ENCODE peak calls at places on chromosomes 12 and 14, in ten cellular contexts. One of them, this sample, is unnamed.

GRCh38 chr12:28941248-28941647 is 207.8 kb upstream of the FAR2 start:
- DNase-seq in transverse colon: no peak
- DNase-seq in CD8-positive, alpha-beta memory T cell: no peak
- DNase-seq in prostate gland: no peak
- DNase-seq in GM23338: no peak
- DNase-seq in cardiac muscle cell: no peak
- DNase-seq in AG04449: no peak
- DNase-seq in neuronal stem cell: no peak
- DNase-seq in heart left ventricle: no peak
- DNase-seq in AG10803: peak
- DNase-seq in this sample: no peak

GRCh38 chr14:38127356-38127755 is 80.3 kb upstream of the SSTR1 start:
- DNase-seq in transverse colon: no peak
- DNase-seq in CD8-positive, alpha-beta memory T cell: no peak
- DNase-seq in prostate gland: no peak
- DNase-seq in GM23338: no peak
- DNase-seq in cardiac muscle cell: no peak
- DNase-seq in AG04449: no peak
- DNase-seq in neuronal stem cell: no peak
- DNase-seq in heart left ventricle: no peak
- DNase-seq in AG10803: no peak
- DNase-seq in this sample: no peak

GRCh38 chr12:49979061-49979586 is 6.4 kb downstream of the AQP6 start:
- DNase-seq in transverse colon: no peak
- DNase-seq in CD8-positive, alpha-beta memory T cell: no peak
- DNase-seq in prostate gland: no peak
- DNase-seq in GM23338: no peak
- DNase-seq in cardiac muscle cell: no peak
- DNase-seq in AG04449: no peak
- DNase-seq in neuronal stem cell: no peak
- DNase-seq in heart left ventricle: no peak
- DNase-seq in AG10803: no peak
- DNase-seq in this sample: no peak

GRCh38 chr12:113724703-113725556 is 241.2 kb downstream of the RBM19 start:
- DNase-seq in transverse colon: no peak
- DNase-seq in CD8-positive, alpha-beta memory T cell: no peak
- DNase-seq in prostate gland: no peak
- DNase-seq in GM23338: no peak
- DNase-seq in cardiac muscle cell: no peak
- DNase-seq in AG04449: no peak
- DNase-seq in neuronal stem cell: no peak
- DNase-seq in heart left ventricle: no peak
- DNase-seq in AG10803: no peak
- DNase-seq in this sample: no peak

GRCh38 chr12:98852181-98852580 is 207.1 kb downstream of the APAF1 start:
- DNase-seq in transverse colon: no peak
- DNase-seq in CD8-positive, alpha-beta memory T cell: no peak
- DNase-seq in prostate gland: no peak
- DNase-seq in GM23338: no peak
- DNase-seq in cardiac muscle cell: no peak
- DNase-seq in AG04449: no peak
- DNase-seq in neuronal stem cell: no peak
- DNase-seq in heart left ventricle: no peak
- DNase-seq in AG10803: no peak
- DNase-seq in this sample: no peak

GRCh38 chr12:99455350-99456037 is 192.1 kb upstream of the GARIN6 start:
- DNase-seq in transverse colon: no peak
- DNase-seq in CD8-positive, alpha-beta memory T cell: no peak
- DNase-seq in prostate gland: no peak
- DNase-seq in GM23338: peak
- DNase-seq in cardiac muscle cell: peak
- DNase-seq in AG04449: peak
- DNase-seq in neuronal stem cell: no peak
- DNase-seq in heart left ventricle: no peak
- DNase-seq in AG10803: peak
- DNase-seq in this sample: peak

GRCh38 chr12:57539134-57539768 is 7.7 kb downstream of the DCTN2 start:
- DNase-seq in transverse colon: no peak
- DNase-seq in CD8-positive, alpha-beta memory T cell: no peak
- DNase-seq in prostate gland: no peak
- DNase-seq in GM23338: no peak
- DNase-seq in cardiac muscle cell: no peak
- DNase-seq in AG04449: no peak
- DNase-seq in neuronal stem cell: no peak
- DNase-seq in heart left ventricle: no peak
- DNase-seq in AG10803: no peak
- DNase-seq in this sample: no peak

GRCh38 chr14:95057851-95058250 is 99.5 kb downstream of the DICER1 start:
- DNase-seq in transverse colon: no peak
- DNase-seq in CD8-positive, alpha-beta memory T cell: no peak
- DNase-seq in prostate gland: no peak
- DNase-seq in GM23338: no peak
- DNase-seq in cardiac muscle cell: no peak
- DNase-seq in AG04449: no peak
- DNase-seq in neuronal stem cell: no peak
- DNase-seq in heart left ventricle: no peak
- DNase-seq in AG10803: no peak
- DNase-seq in this sample: no peak

GRCh38 chr14:31161274-31161673 is 46.3 kb downstream of the HECTD1 start:
- DNase-seq in transverse colon: no peak
- DNase-seq in CD8-positive, alpha-beta memory T cell: no peak
- DNase-seq in prostate gland: no peak
- DNase-seq in GM23338: no peak
- DNase-seq in cardiac muscle cell: no peak
- DNase-seq in AG04449: no peak
- DNase-seq in neuronal stem cell: no peak
- DNase-seq in heart left ventricle: no peak
- DNase-seq in AG10803: peak
- DNase-seq in this sample: no peak

GRCh38 chr12:63811755-63812154 is 32.0 kb downstream of the RXYLT1 start:
- DNase-seq in transverse colon: no peak
- DNase-seq in CD8-positive, alpha-beta memory T cell: no peak
- DNase-seq in prostate gland: no peak
- DNase-seq in GM23338: no peak
- DNase-seq in cardiac muscle cell: no peak
- DNase-seq in AG04449: no peak
- DNase-seq in neuronal stem cell: no peak
- DNase-seq in heart left ventricle: no peak
- DNase-seq in AG10803: no peak
- DNase-seq in this sample: no peak

GRCh38 chr14:31550589-31550988 is 10.6 kb upstream of the NUBPL start:
- DNase-seq in transverse colon: no peak
- DNase-seq in CD8-positive, alpha-beta memory T cell: no peak
- DNase-seq in prostate gland: no peak
- DNase-seq in GM23338: no peak
- DNase-seq in cardiac muscle cell: no peak
- DNase-seq in AG04449: no peak
- DNase-seq in neuronal stem cell: no peak
- DNase-seq in heart left ventricle: no peak
- DNase-seq in AG10803: no peak
- DNase-seq in this sample: no peak

GRCh38 chr14:65704850-65705249 is 292.3 kb downstream of the FUT8 start:
- DNase-seq in transverse colon: no peak
- DNase-seq in CD8-positive, alpha-beta memory T cell: no peak
- DNase-seq in prostate gland: no peak
- DNase-seq in GM23338: no peak
- DNase-seq in cardiac muscle cell: peak
- DNase-seq in AG04449: no peak
- DNase-seq in neuronal stem cell: no peak
- DNase-seq in heart left ventricle: no peak
- DNase-seq in AG10803: peak
- DNase-seq in this sample: no peak
- H3K4me3 ChIP-seq in transverse colon: no peak
- H3K4me3 ChIP-seq in CD8-positive, alpha-beta memory T cell: no peak
- H3K4me3 ChIP-seq in prostate gland: no peak
- H3K4me3 ChIP-seq in GM23338: no peak
- H3K4me3 ChIP-seq in cardiac muscle cell: no peak
- H3K4me3 ChIP-seq in AG04449: no peak
- H3K4me3 ChIP-seq in neuronal stem cell: no peak
- H3K4me3 ChIP-seq in heart left ventricle: no peak
- H3K4me3 ChIP-seq in AG10803: no peak
- H3K4me3 ChIP-seq in this sample: no peak

DNA sequence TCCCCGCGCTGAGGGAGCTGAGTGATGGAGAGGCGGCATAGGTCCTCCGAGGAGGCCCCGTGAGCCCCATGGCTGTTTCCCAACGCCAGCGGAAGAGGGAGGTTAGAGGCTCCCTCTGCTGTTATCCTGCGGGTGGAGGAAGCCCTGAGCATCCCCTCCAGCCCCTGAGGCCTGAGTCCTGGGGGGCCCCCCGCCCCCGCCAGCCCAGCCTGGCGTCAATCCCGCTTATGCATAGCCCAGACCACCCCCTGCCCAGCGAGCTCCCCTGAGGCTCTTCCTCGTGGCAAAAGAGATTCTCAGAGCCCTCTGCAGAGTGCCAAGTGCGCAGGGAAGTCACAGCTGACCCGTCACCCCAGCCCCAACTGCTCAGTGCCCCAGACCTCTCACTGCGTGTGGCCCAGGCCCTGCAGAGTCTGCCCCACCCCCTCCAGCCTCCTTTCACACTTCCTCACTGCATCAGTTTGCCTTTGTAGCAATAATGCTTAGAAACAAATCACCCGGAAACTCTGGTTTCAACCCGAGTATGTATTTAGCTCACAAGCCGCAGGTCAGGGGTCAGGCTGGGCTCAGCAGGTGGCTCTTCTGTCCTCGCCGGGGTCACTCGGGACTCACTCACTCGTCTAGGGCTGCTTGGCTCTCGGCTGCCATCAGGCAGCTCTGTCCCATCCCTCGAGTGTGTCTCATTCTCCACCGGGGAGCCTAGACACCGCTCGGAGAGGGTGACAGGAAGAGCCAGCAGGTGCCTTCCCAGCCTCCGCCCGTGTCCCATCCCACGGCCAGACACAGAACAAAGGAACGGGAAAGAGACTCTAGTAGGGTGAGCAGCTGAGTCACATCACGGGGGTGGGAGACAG is 44.8 kb upstream of the GALNT9 start:
- DNase-seq in transverse colon: no peak
- DNase-seq in CD8-positive, alpha-beta memory T cell: no peak
- DNase-seq in prostate gland: no peak
- DNase-seq in GM23338: no peak
- DNase-seq in cardiac muscle cell: peak
- DNase-seq in AG04449: no peak
- DNase-seq in neuronal stem cell: peak
- DNase-seq in heart left ventricle: no peak
- DNase-seq in AG10803: no peak
- DNase-seq in this sample: no peak
- H3K4me3 ChIP-seq in transverse colon: no peak
- H3K4me3 ChIP-seq in CD8-positive, alpha-beta memory T cell: no peak
- H3K4me3 ChIP-seq in prostate gland: no peak
- H3K4me3 ChIP-seq in GM23338: no peak
- H3K4me3 ChIP-seq in cardiac muscle cell: no peak
- H3K4me3 ChIP-seq in AG04449: no peak
- H3K4me3 ChIP-seq in neuronal stem cell: no peak
- H3K4me3 ChIP-seq in heart left ventricle: no peak
- H3K4me3 ChIP-seq in AG10803: no peak
- H3K4me3 ChIP-seq in this sample: no peak

GRCh38 chr14:29856516-29856915 is 71.1 kb downstream of the PRKD1 start:
- DNase-seq in transverse colon: no peak
- DNase-seq in CD8-positive, alpha-beta memory T cell: no peak
- DNase-seq in prostate gland: no peak
- DNase-seq in GM23338: no peak
- DNase-seq in cardiac muscle cell: no peak
- DNase-seq in AG04449: no peak
- DNase-seq in neuronal stem cell: no peak
- DNase-seq in heart left ventricle: no peak
- DNase-seq in AG10803: no peak
- DNase-seq in this sample: no peak
- H3K4me3 ChIP-seq in transverse colon: no peak
- H3K4me3 ChIP-seq in CD8-positive, alpha-beta memory T cell: no peak
- H3K4me3 ChIP-seq in prostate gland: no peak
- H3K4me3 ChIP-seq in GM23338: no peak
- H3K4me3 ChIP-seq in cardiac muscle cell: no peak
- H3K4me3 ChIP-seq in AG04449: no peak
- H3K4me3 ChIP-seq in neuronal stem cell: no peak
- H3K4me3 ChIP-seq in heart left ventricle: no peak
- H3K4me3 ChIP-seq in AG10803: no peak
- H3K4me3 ChIP-seq in this sample: no peak

GRCh38 chr14:65415613-65416012 is 3.1 kb downstream of the FUT8 start:
- DNase-seq in transverse colon: no peak
- DNase-seq in CD8-positive, alpha-beta memory T cell: no peak
- DNase-seq in prostate gland: no peak
- DNase-seq in GM23338: no peak
- DNase-seq in cardiac muscle cell: no peak
- DNase-seq in AG04449: no peak
- DNase-seq in neuronal stem cell: no peak
- DNase-seq in heart left ventricle: no peak
- DNase-seq in AG10803: no peak
- DNase-seq in this sample: no peak

GRCh38 chr14:65413739-65414045 is 1.2 kb downstream of the FUT8 start:
- DNase-seq in transverse colon: no peak
- DNase-seq in CD8-positive, alpha-beta memory T cell: peak
- DNase-seq in prostate gland: no peak
- DNase-seq in GM23338: no peak
- DNase-seq in cardiac muscle cell: no peak
- DNase-seq in AG04449: no peak
- DNase-seq in neuronal stem cell: no peak
- DNase-seq in heart left ventricle: no peak
- DNase-seq in AG10803: no peak
- DNase-seq in this sample: no peak

GRCh38 chr14:65412881-65413738 is 580 bp downstream of the FUT8 start:
- DNase-seq in transverse colon: peak
- DNase-seq in CD8-positive, alpha-beta memory T cell: peak
- DNase-seq in prostate gland: peak
- DNase-seq in GM23338: peak
- DNase-seq in cardiac muscle cell: peak
- DNase-seq in AG04449: no peak
- DNase-seq in neuronal stem cell: peak
- DNase-seq in heart left ventricle: peak
- DNase-seq in AG10803: peak
- DNase-seq in this sample: no peak

GRCh38 chr14:65412189-65412846 is at the start of gene FUT8:
- DNase-seq in transverse colon: peak
- DNase-seq in CD8-positive, alpha-beta memory T cell: peak
- DNase-seq in prostate gland: peak
- DNase-seq in GM23338: peak
- DNase-seq in cardiac muscle cell: peak
- DNase-seq in AG04449: peak
- DNase-seq in neuronal stem cell: peak
- DNase-seq in heart left ventricle: peak
- DNase-seq in AG10803: peak
- DNase-seq in this sample: peak

DNA sequence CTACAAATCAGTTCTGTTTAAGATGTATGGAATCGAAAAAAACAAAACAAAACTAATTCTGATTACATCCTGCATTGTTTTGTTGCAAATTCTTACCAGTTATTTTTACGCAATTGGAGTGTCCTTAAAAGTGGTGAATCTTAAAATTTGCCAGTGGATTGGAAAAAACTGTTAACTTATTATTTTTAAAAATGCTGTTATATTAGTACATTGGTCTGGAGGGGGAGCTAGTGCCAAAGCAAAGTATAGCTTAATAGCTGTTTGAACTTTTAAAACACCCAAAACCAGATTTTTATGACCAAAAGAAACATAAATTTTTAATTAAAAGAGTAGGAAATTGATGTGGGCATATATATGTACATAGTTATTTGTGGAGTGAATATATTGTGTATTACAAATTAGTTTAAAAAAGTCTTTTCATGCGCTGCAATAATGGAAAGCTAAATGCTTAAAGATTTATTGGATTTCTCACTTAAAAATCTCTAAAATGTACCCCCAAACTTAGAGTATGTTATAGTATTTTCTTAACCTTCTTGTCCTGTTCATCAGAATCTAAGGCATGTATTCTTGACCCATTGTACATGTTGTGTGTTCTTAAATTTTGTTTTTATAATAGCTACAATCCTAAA is 2.5 kb downstream of the FUT8 start:
- DNase-seq in transverse colon: no peak
- DNase-seq in CD8-positive, alpha-beta memory T cell: peak
- DNase-seq in prostate gland: no peak
- DNase-seq in GM23338: peak
- DNase-seq in cardiac muscle cell: peak
- DNase-seq in AG04449: no peak
- DNase-seq in neuronal stem cell: no peak
- DNase-seq in heart left ventricle: no peak
- DNase-seq in AG10803: peak
- DNase-seq in this sample: no peak
- H3K4me3 ChIP-seq in transverse colon: no peak
- H3K4me3 ChIP-seq in CD8-positive, alpha-beta memory T cell: no peak
- H3K4me3 ChIP-seq in prostate gland: no peak
- H3K4me3 ChIP-seq in GM23338: no peak
- H3K4me3 ChIP-seq in cardiac muscle cell: no peak
- H3K4me3 ChIP-seq in AG04449: no peak
- H3K4me3 ChIP-seq in neuronal stem cell: no peak
- H3K4me3 ChIP-seq in heart left ventricle: no peak
- H3K4me3 ChIP-seq in AG10803: peak
- H3K4me3 ChIP-seq in this sample: no peak

This sample was measured in AG09309.